ENCODE peak calls at places on chromosomes 2 and 18, in eight cellular contexts. L, S, J, D, P, Q, G and T are unnamed samples.

GRCh38 chr2:199147216-199147615 is 310.5 kb downstream of the SATB2 start:
- DNase-seq in L (no peak), S (no peak), J (no peak), D (no peak), P (no peak), Q (no peak), G (no peak), T (no peak)

GRCh38 chr2:113178891-113179290 is 5.1 kb downstream of the PSD4 start:
- DNase-seq in L (no peak), S (no peak), J (no peak), D (no peak), P (no peak), Q (no peak), G (no peak), T (no peak)

GRCh38 chr2:101341421-101341820 is 32.9 kb upstream of the RNF149 start:
- DNase-seq in L (no peak), S (no peak), J (no peak), D (peak), P (no peak), Q (no peak), G (no peak), T (no peak)

GRCh38 chr18:23623040-23623439 is 36.7 kb upstream of the NPC1 start:
- DNase-seq in L (no peak), S (no peak), J (no peak), D (no peak), P (no peak), Q (no peak), G (no peak), T (no peak)

GRCh38 chr2:138707424-138708074 is 72.6 kb downstream of the NXPH2 start:
- DNase-seq in L (no peak), S (peak), J (no peak), D (no peak), P (no peak), Q (no peak), G (peak), T (peak)

GRCh38 chr2:191679818-191680600 is 2.1 kb downstream of the NABP1 start:
- DNase-seq in L (no peak), S (no peak), J (no peak), D (no peak), P (no peak), Q (peak), G (peak), T (no peak)

GRCh38 chr18:48323151-48323550 is 86.0 kb downstream of the ZBTB7C start:
- DNase-seq in L (no peak), S (no peak), J (no peak), D (no peak), P (no peak), Q (no peak), G (no peak), T (no peak)

GRCh38 chr2:181138816-181139215 is 158.4 kb downstream of the UBE2E3 start:
- DNase-seq in L (no peak), S (no peak), J (no peak), D (no peak), P (no peak), Q (no peak), G (peak), T (no peak)

GRCh38 chr2:236828002-236828401 is 257.7 kb upstream of the COPS8 start:
- DNase-seq in L (no peak), S (no peak), J (no peak), D (no peak), P (no peak), Q (no peak), G (no peak), T (no peak)

GRCh38 chr2:222796413-222797103 is 64.3 kb upstream of the ACSL3 start:
- DNase-seq in L (no peak), S (no peak), J (no peak), D (no peak), P (peak), Q (no peak), G (no peak), T (no peak)

GRCh38 chr2:40043191-40043590 is 264.1 kb upstream of the THUMPD2 start:
- DNase-seq in L (no peak), S (no peak), J (no peak), D (no peak), P (no peak), Q (no peak), G (peak), T (no peak)

GRCh38 chr2:12685145-12685544 is 31.6 kb upstream of the TRIB2 start:
- DNase-seq in L (no peak), S (no peak), J (no peak), D (no peak), P (no peak), Q (no peak), G (peak), T (no peak)

GRCh38 chr2:195706161-195706900 is 49.3 kb downstream of the SLC39A10 start:
- DNase-seq in L (no peak), S (no peak), J (no peak), D (no peak), P (no peak), Q (no peak), G (peak), T (peak)

GRCh38 chr2:9708683-9709538 is 78.1 kb upstream of the YWHAQ start:
- DNase-seq in L (no peak), S (no peak), J (no peak), D (no peak), P (no peak), Q (no peak), G (peak), T (no peak)

GRCh38 chr2:235027558-235028214 is 75.9 kb downstream of the SH3BP4 start:
- DNase-seq in L (no peak), S (no peak), J (no peak), D (no peak), P (no peak), Q (peak), G (peak), T (no peak)

GRCh38 chr18:76801567-76802505 is 20.5 kb upstream of the ZNF236 start:
- DNase-seq in L (no peak), S (no peak), J (peak), D (peak), P (peak), Q (peak), G (peak), T (no peak)

GRCh38 chr2:26969089-26969844 is 1.2 kb upstream of the MAPRE3 start:
- DNase-seq in L (no peak), S (no peak), J (no peak), D (no peak), P (no peak), Q (no peak), G (peak), T (no peak)

GRCh38 chr2:3597567-3597966 is 2.7 kb downstream of the COLEC11 start:
- DNase-seq in L (no peak), S (no peak), J (no peak), D (no peak), P (no peak), Q (no peak), G (no peak), T (no peak)

GRCh38 chr18:53918091-53918490 is 306.4 kb downstream of the MBD2 start:
- DNase-seq in L (no peak), S (no peak), J (no peak), D (no peak), P (no peak), Q (no peak), G (no peak), T (no peak)

GRCh38 chr18:36312806-36313395 is 15.4 kb downstream of the FHOD3 start:
- DNase-seq in L (no peak), S (no peak), J (no peak), D (no peak), P (no peak), Q (no peak), G (peak), T (no peak)

GRCh38 chr2:129708221-129708967 is 271.1 kb upstream of the RAB6C start:
- DNase-seq in L (no peak), S (no peak), J (no peak), D (no peak), P (no peak), Q (no peak), G (no peak), T (no peak)

GRCh38 chr2:101803128-101803527 is 105.6 kb downstream of the MAP4K4 start:
- DNase-seq in L (no peak), S (no peak), J (no peak), D (no peak), P (no peak), Q (no peak), G (peak), T (no peak)

GRCh38 chr2:216108967-216109921 is at the start of gene XRCC5:
- DNase-seq in L (peak), S (peak), J (peak), D (peak), P (peak), Q (peak), G (peak), T (peak)

GRCh38 chr2:216110620-216111019 is 1.5 kb downstream of the XRCC5 start:
- DNase-seq in L (no peak), S (no peak), J (no peak), D (no peak), P (no peak), Q (no peak), G (no peak), T (no peak)

GRCh38 chr2:216109962-216110614 is 940 bp downstream of the XRCC5 start:
- DNase-seq in L (no peak), S (peak), J (no peak), D (no peak), P (no peak), Q (peak), G (peak), T (no peak)

GRCh38 chr2:216112926-216113325 is 3.8 kb downstream of the XRCC5 start:
- DNase-seq in L (no peak), S (no peak), J (no peak), D (no peak), P (no peak), Q (no peak), G (no peak), T (no peak)

DNA sequence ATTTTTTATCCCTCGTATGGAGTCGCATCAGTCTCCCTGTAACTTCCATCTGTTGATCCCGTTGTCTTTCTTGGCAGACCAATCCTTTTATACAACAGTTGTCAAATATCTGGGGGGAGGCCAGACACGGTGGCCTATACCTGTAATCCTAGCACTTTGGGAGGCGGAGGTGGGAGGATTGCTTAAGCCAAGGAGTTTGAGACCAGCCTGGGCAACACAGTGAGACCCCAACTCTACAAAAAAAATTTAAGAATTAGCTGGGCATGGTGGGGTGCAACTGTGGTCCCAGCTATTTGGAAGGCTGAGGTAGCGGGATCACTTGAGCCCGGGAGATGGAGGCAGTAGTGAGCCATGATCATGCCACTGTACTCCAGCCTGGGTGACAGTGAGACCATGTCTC is 2.0 kb downstream of the XRCC5 start:
- DNase-seq in L (no peak), S (no peak), J (no peak), D (no peak), P (no peak), Q (no peak), G (no peak), T (no peak)
- H3K4me3 ChIP-seq in L (no peak), S (no peak), J (no peak), D (no peak), P (no peak), Q (no peak), G (no peak), T (no peak)

DNA sequence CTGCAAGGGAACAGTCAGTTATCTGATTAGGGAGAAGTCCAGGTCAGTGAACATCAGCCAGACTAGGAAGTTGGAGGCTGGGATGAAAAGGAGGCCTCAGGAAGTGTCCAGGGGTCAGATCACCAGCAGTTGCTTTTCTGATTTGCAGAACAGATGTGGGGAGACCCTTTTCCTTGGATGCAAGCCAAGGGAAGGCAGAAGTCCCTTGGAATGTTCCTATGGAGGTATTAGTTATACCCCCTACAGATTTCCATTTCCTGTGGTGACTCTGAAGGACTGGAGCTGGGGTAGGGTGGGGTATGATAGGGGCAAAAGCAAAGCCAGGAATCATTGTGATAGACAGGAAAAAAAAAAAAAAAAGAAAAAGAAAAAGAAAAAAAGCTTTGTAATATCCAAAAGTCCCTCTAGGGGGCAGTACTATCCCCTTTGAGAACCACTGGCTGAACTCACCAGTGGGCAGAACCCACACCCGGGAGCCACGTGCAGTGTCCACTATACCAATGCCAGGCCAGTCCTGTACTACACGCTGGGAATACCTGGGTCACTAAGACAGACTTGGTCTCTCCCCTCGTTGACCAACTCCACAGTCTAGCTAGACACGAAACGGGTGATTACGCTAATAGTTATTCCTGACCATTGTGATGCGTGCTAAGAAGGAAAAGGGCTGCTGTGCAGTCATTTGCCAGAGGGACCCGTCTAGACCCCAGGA is 7.4 kb downstream of the DYSF start:
- DNase-seq in L (no peak), S (no peak), J (no peak), D (no peak), P (no peak), Q (peak), G (no peak), T (no peak)
- TF ChIP-seq CTCF in L (no peak), S (peak), J (no peak), D (peak), P (peak), Q (peak), G (peak), T (peak)

DNA sequence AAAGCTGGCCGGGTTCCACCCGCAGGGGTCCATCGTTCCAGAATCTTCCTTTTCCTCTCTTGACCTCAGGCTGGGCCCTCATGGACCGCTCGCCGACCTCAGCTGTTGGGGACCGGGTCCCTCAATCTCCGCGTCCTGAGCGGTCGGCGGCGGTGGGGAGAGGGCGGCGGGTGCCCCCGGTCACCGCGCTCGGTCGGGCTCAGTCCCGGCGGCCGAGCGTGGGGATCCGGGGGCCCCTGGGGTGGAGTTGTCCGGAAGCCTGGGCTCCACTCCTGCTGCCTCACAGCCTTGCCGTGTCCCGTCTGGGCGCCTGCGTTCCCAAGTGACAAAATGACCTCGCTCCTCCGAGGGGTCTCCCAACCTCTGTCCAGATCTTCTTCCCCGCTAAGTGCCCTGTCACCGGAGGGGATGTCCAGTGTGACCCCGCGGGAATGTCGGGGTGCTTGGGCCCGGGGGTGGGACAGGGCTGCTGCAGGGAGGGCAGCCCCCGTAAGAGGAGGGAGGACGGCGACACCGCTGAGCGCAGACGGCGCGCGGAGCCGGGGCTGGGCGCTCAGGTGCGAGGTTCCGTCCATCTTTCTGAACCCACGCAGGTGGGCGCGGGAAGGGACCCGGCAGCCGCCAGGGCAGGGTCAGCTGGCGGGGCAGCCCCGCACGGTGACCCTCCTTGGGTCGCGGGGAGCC is 16.0 kb upstream of the E2F6 start:
- DNase-seq in L (no peak), S (no peak), J (no peak), D (no peak), P (no peak), Q (no peak), G (no peak), T (no peak)
- H3K4me3 ChIP-seq in L (no peak), S (peak), J (peak), D (no peak), P (no peak), Q (peak), G (no peak), T (no peak)

GRCh38 chr2:100262555-100263320 is 59.6 kb downstream of the LONRF2 start:
- DNase-seq in L (no peak), S (no peak), J (peak), D (peak), P (peak), Q (peak), G (peak), T (no peak)
- TF ChIP-seq CTCF in L (peak), S (peak), J (peak), D (peak), P (peak), Q (peak), G (peak), T (peak)

DNA sequence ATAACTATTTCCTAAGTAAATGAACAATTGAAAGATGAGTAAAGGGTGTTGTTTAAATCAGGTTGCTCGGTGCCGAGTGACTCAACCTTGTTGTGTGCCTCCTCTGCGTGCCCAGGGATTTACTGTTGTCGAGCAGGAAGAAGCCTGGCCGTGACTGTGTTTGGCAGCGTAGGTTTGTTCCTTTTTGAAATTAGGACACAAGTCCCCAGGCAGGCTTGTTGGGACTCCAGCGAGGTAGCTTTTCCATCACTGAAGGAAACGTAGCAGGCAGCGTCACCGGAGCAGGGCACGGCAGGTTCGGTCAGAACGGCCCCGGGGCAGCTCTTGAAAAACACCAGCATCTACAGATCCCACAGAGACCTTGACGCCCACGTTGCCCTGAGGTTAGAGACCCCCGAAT is 48.6 kb downstream of the TMEM18 start:
- DNase-seq in L (no peak), S (no peak), J (no peak), D (no peak), P (no peak), Q (no peak), G (no peak), T (no peak)
- H3K4me3 ChIP-seq in L (no peak), S (no peak), J (no peak), D (no peak), P (no peak), Q (no peak), G (no peak), T (no peak)

GRCh38 chr18:51135795-51136194 is 61.7 kb downstream of the MEX3C start:
- DNase-seq in L (no peak), S (no peak), J (no peak), D (no peak), P (no peak), Q (no peak), G (no peak), T (no peak)
- TF ChIP-seq CTCF in L (peak), S (peak), J (no peak), D (peak), P (no peak), Q (peak), G (no peak), T (peak)